ENCODE peak calls at places on chromosomes 11 and 22, in six cellular contexts. S, W, U, O, P and X are unnamed samples.

GRCh38 chr22:20418211-20418788 is 19.3 kb downstream of the SCARF2 start:
- DNase-seq in S (peak; percentile 93), W (peak; percentile 54), U (peak; percentile 71), O (peak; percentile 67), P (peak; percentile 81), X (peak; percentile 93)

GRCh38 chr11:2507212-2507901 is 62.5 kb downstream of the KCNQ1 start:
- DNase-seq in S (no peak), W (no peak), U (no peak), O (no peak), P (no peak), X (peak; percentile 1)

GRCh38 chr11:128187829-128188228 is 399.5 kb downstream of the ETS1 start:
- DNase-seq in S (no peak), W (no peak), U (no peak), O (no peak), P (no peak), X (no peak)

GRCh38 chr11:70641366-70641765 is 243.0 kb downstream of the CTTN start:
- DNase-seq in S (no peak), W (no peak), U (no peak), O (no peak), P (no peak), X (no peak)

GRCh38 chr11:34501962-34502361 is 11.6 kb downstream of the ELF5 start:
- DNase-seq in S (peak; percentile 45), W (no peak), U (no peak), O (no peak), P (no peak), X (peak; percentile 47)

GRCh38 chr11:101974771-101975170 is 58.4 kb upstream of the ANGPTL5 start:
- DNase-seq in S (no peak), W (no peak), U (no peak), O (no peak), P (no peak), X (no peak)

GRCh38 chr11:121567988-121568387 is 115.2 kb upstream of the SORL1-AS1 start:
- DNase-seq in S (no peak), W (no peak), U (no peak), O (no peak), P (no peak), X (no peak)

GRCh38 chr22:27509132-27509920 is 292.2 kb downstream of the MN1 start:
- DNase-seq in S (no peak), W (no peak), U (no peak), O (no peak), P (no peak), X (no peak)

GRCh38 chr11:4589024-4589423 is 4.8 kb upstream of the OR52I1 start:
- DNase-seq in S (no peak), W (no peak), U (no peak), O (no peak), P (no peak), X (no peak)

GRCh38 chr22:40401981-40402406 is 31.6 kb downstream of the SGSM3 start:
- DNase-seq in S (no peak), W (no peak), U (no peak), O (no peak), P (no peak), X (no peak)

GRCh38 chr11:62850911-62851806 is 11.8 kb upstream of the WDR74 start:
- DNase-seq in S (no peak), W (no peak), U (no peak), O (no peak), P (no peak), X (no peak)

GRCh38 chr11:113994077-113994954 is 19.4 kb downstream of the HTR3A start:
- DNase-seq in S (peak; percentile 62), W (no peak), U (no peak), O (peak; percentile 16), P (no peak), X (peak; percentile 70)

GRCh38 chr11:690738-691633 is 4.0 kb downstream of the DEAF1 start:
- DNase-seq in S (no peak), W (no peak), U (peak; percentile 37), O (no peak), P (no peak), X (no peak)

GRCh38 chr11:13963169-13963948 is 836 bp downstream of the SPON1 start:
- DNase-seq in S (peak; percentile 65), W (no peak), U (peak; percentile 18), O (no peak), P (peak; percentile 33), X (peak; percentile 34)

GRCh38 chr11:88454881-88455280 is 117.3 kb upstream of the CTSC start:
- DNase-seq in S (peak; percentile 13), W (no peak), U (no peak), O (no peak), P (no peak), X (no peak)

GRCh38 chr22:46699091-46699490 is 39.0 kb downstream of the CERK start:
- DNase-seq in S (no peak), W (no peak), U (no peak), O (no peak), P (no peak), X (no peak)

GRCh38 chr11:117468888-117469287 is 141.2 kb downstream of the CEP164 start:
- DNase-seq in S (no peak), W (no peak), U (no peak), O (no peak), P (no peak), X (no peak)

GRCh38 chr22:17271711-17272451 is 52.6 kb upstream of the ADA2 start:
- DNase-seq in S (no peak), W (no peak), U (no peak), O (no peak), P (no peak), X (no peak)

GRCh38 chr11:7573558-7574296 is 59.9 kb downstream of the PPFIBP2 start:
- DNase-seq in S (no peak), W (no peak), U (no peak), O (no peak), P (peak; percentile 49), X (no peak)

GRCh38 chr11:29482510-29482909 is 534.3 kb downstream of the KCNA4 start:
- DNase-seq in S (no peak), W (no peak), U (no peak), O (no peak), P (no peak), X (no peak)

GRCh38 chr22:50119768-50120251 is 30.0 kb downstream of the MOV10L1 start:
- DNase-seq in S (no peak), W (no peak), U (no peak), O (no peak), P (no peak), X (no peak)

GRCh38 chr22:49508561-49508960 is 319.1 kb downstream of the BRD1 start:
- DNase-seq in S (no peak), W (no peak), U (no peak), O (no peak), P (no peak), X (no peak)

GRCh38 chr22:20031732-20032406 is 11.0 kb downstream of the TANGO2 start:
- DNase-seq in S (no peak), W (no peak), U (no peak), O (no peak), P (no peak), X (no peak)

GRCh38 chr11:100865443-100865842 is 178.4 kb downstream of the ARHGAP42 start:
- DNase-seq in S (no peak), W (no peak), U (no peak), O (no peak), P (no peak), X (no peak)

GRCh38 chr11:114036156-114036811 is 23.2 kb upstream of the ZBTB16 start:
- DNase-seq in S (peak; percentile 89), W (peak; percentile 32), U (peak; percentile 67), O (peak; percentile 20), P (peak; percentile 88), X (peak; percentile 87)

GRCh38 chr11:110490886-110491285 is 61.1 kb downstream of the FDX1 start:
- DNase-seq in S (peak; percentile 86), W (peak; percentile 18), U (no peak), O (no peak), P (no peak), X (peak; percentile 76)

GRCh38 chr11:111557425-111558111 is 17.0 kb downstream of the LAYN start:
- DNase-seq in S (peak; percentile 72), W (peak; percentile 91), U (no peak), O (no peak), P (no peak), X (peak; percentile 69)

GRCh38 chr11:48017105-48017874 is 36.9 kb downstream of the PTPRJ start:
- DNase-seq in S (no peak), W (no peak), U (no peak), O (peak; percentile 42), P (no peak), X (no peak)

GRCh38 chr11:79237676-79238075 is 203.2 kb downstream of the TENM4 start:
- DNase-seq in S (peak; percentile 81), W (no peak), U (no peak), O (no peak), P (no peak), X (peak; percentile 84)

GRCh38 chr11:1353383-1354124 is 36.2 kb upstream of the BRSK2 start:
- DNase-seq in S (no peak), W (no peak), U (no peak), O (no peak), P (no peak), X (no peak)

GRCh38 chr22:49760630-49761571 is 66.8 kb downstream of the BRD1 start:
- DNase-seq in S (no peak), W (no peak), U (no peak), O (no peak), P (no peak), X (no peak)